ENCODE peak calls at places on chromosomes 16 and 17, in nine cellular contexts. G is ovary; V is heart left ventricle; X is endothelial cell of umbilical vein; F is CD4-positive, alpha-beta memory T cell; A is lung; K is fibroblast of lung; U is OCI-LY7; C is heart right ventricle. L is an unnamed sample. For H3K4me1, the result is how much of the 10 kb centered on the place peaks cover.

GRCh38 chr17:12128946-12129345 is 108.3 kb downstream of the MAP2K4 start:
- DNase-seq in G (no peak), V (no peak), X (no peak), F (no peak), A (no peak), K (no peak), U (no peak), C (no peak), L (no peak)

GRCh38 chr17:66365204-66365524 is 62.8 kb downstream of the PRKCA start:
- DNase-seq in G (no peak), V (no peak), X (peak), F (no peak), A (no peak), K (peak), U (no peak), C (no peak), L (no peak)

GRCh38 chr16:13453938-13454553 is 465.9 kb upstream of the ERCC4 start:
- DNase-seq in G (no peak), V (no peak), X (no peak), F (no peak), A (no peak), K (peak), U (peak), C (no peak), L (peak)

GRCh38 chr17:54063639-54064038 is 240.9 kb downstream of the KIF2B start:
- DNase-seq in G (no peak), V (no peak), X (no peak), F (no peak), A (no peak), K (no peak), U (no peak), C (no peak), L (no peak)

GRCh38 chr17:32174889-32175288 is 32.6 kb downstream of the RHOT1 start:
- DNase-seq in G (no peak), V (no peak), X (no peak), F (no peak), A (no peak), K (no peak), U (no peak), C (no peak), L (no peak)

GRCh38 chr17:78255953-78256704 is 24.7 kb downstream of the TMEM235 start:
- DNase-seq in G (no peak), V (peak), X (no peak), F (no peak), A (no peak), K (no peak), U (no peak), C (no peak), L (no peak)

GRCh38 chr17:62859146-62859545 is 51.0 kb upstream of the MARCHF10 start:
- DNase-seq in G (peak), V (no peak), X (peak), F (no peak), A (no peak), K (peak), U (no peak), C (no peak), L (peak)

GRCh38 chr17:15978606-15979005 is 20.9 kb downstream of the ZSWIM7 start:
- DNase-seq in G (no peak), V (no peak), X (no peak), F (no peak), A (no peak), K (no peak), U (no peak), C (no peak), L (no peak)

GRCh38 chr16:84109598-84110325 is 7.0 kb downstream of the MBTPS1 start:
- DNase-seq in G (no peak), V (no peak), X (no peak), F (no peak), A (no peak), K (peak), U (no peak), C (no peak), L (no peak)

GRCh38 chr17:16906670-16907069 is 65.2 kb downstream of the TNFRSF13B start:
- DNase-seq in G (no peak), V (no peak), X (no peak), F (peak), A (no peak), K (peak), U (no peak), C (no peak), L (peak)

GRCh38 chr16:6104423-6104822 is 1006.8 kb upstream of the EEF2KMT start:
- DNase-seq in G (no peak), V (no peak), X (no peak), F (no peak), A (no peak), K (peak), U (no peak), C (no peak), L (no peak)

GRCh38 chr16:1098266-1098991 is 2.4 kb upstream of the C1QTNF8 start:
- DNase-seq in G (no peak), V (peak), X (no peak), F (no peak), A (no peak), K (no peak), U (no peak), C (no peak), L (no peak)

GRCh38 chr17:56676807-56677206 is 83.3 kb downstream of the NOG start:
- DNase-seq in G (no peak), V (no peak), X (no peak), F (no peak), A (no peak), K (no peak), U (no peak), C (no peak), L (peak)

GRCh38 chr16:29710227-29711219 is 31.5 kb downstream of the QPRT start:
- DNase-seq in G (peak), V (no peak), X (peak), F (peak), A (no peak), K (peak), U (peak), C (peak), L (peak)

GRCh38 chr17:13025687-13026086 is 7.9 kb upstream of the ELAC2 start:
- DNase-seq in G (no peak), V (no peak), X (no peak), F (no peak), A (no peak), K (no peak), U (no peak), C (no peak), L (no peak)

GRCh38 chr17:30477758-30478115 is 529 bp downstream of the GOSR1 start:
- DNase-seq in G (no peak), V (peak), X (no peak), F (peak), A (no peak), K (peak), U (peak), C (no peak), L (no peak)

GRCh38 chr16:4314532-4315184 is 1.2 kb upstream of the GLIS2 start:
- DNase-seq in G (peak), V (peak), X (peak), F (peak), A (no peak), K (peak), U (peak), C (no peak), L (peak)
- H3K27ac ChIP-seq in G (peak), V (peak), X (peak), F (no peak), A (peak), K (peak), U (no peak), C (peak), L (no peak)

GRCh38 chr17:8380049-8380448 is 2.9 kb downstream of the RPL26 start:
- DNase-seq in G (no peak), V (no peak), X (no peak), F (no peak), A (no peak), K (no peak), U (no peak), C (no peak), L (no peak)
- H3K4me1 ChIP-seq in G (under half), V (under half), X (under half), F (half or more), A (under half), K (under half), U (half or more), C (half or more), L (under half)

GRCh38 chr17:45143767-45144198 is 4.5 kb upstream of the HEXIM1 start:
- DNase-seq in G (peak), V (peak), X (no peak), F (no peak), A (peak), K (peak), U (no peak), C (peak), L (no peak)
- H3K27ac ChIP-seq in G (peak), V (peak), X (no peak), F (peak), A (peak), K (peak), U (no peak), C (peak), L (no peak)

GRCh38 chr16:11098601-11099377 is 154.4 kb downstream of the CLEC16A start:
- DNase-seq in G (no peak), V (no peak), X (no peak), F (no peak), A (no peak), K (no peak), U (no peak), C (no peak), L (no peak)
- H3K4me1 ChIP-seq in G (under half), V (under half), X (under half), F (under half), A (under half), K (under half), U (under half), C (under half), L (under half)

GRCh38 chr17:65035191-65035590 is 21.3 kb downstream of the GNA13 start:
- DNase-seq in G (no peak), V (no peak), X (peak), F (no peak), A (no peak), K (no peak), U (no peak), C (no peak), L (no peak)
- H3K27ac ChIP-seq in G (no peak), V (peak), X (peak), F (peak), A (peak), K (no peak), U (peak), C (peak), L (no peak)

GRCh38 chr17:48191362-48191761 is 83.8 kb downstream of the SNX11 start:
- DNase-seq in G (no peak), V (no peak), X (no peak), F (no peak), A (no peak), K (no peak), U (no peak), C (no peak), L (no peak)

GRCh38 chr17:48195910-48196309 is 88.3 kb downstream of the SNX11 start:
- DNase-seq in G (no peak), V (no peak), X (no peak), F (no peak), A (no peak), K (no peak), U (no peak), C (no peak), L (no peak)

GRCh38 chr17:48190871-48191270 is 83.3 kb downstream of the SNX11 start:
- DNase-seq in G (no peak), V (no peak), X (no peak), F (no peak), A (no peak), K (no peak), U (no peak), C (no peak), L (no peak)

GRCh38 chr17:48194097-48194550 is 86.6 kb downstream of the SNX11 start:
- DNase-seq in G (no peak), V (no peak), X (peak), F (peak), A (no peak), K (peak), U (no peak), C (no peak), L (peak)

DNA sequence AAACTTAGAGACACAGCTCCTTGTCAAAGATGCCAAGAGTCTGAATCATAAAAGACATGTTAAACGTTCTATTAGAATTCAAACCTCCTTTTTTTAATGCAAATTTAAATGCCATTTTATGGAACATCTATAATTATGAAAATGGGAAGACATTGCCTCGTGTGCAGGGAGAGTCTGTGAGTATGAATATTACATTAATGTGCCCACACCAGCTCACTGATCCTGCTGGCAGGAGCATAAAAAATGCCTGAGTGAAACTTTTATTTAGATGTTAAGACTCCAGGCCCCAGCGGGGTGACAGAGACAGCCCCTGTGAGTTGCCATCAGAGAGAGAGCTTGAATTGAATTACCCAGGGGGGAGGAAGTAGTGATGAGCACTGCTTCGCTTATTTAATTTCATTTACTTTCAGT is 84.8 kb downstream of the SNX11 start:
- DNase-seq in G (no peak), V (no peak), X (no peak), F (no peak), A (no peak), K (peak), U (no peak), C (no peak), L (peak)
- H3K4me1 ChIP-seq in G (under half), V (under half), X (under half), F (under half), A (under half), K (under half), U (under half), C (under half), L (under half)

GRCh38 chr16:68662035-68662434 is 16.9 kb downstream of the CDH3 start:
- DNase-seq in G (no peak), V (no peak), X (no peak), F (no peak), A (no peak), K (no peak), U (no peak), C (no peak), L (no peak)
- H3K27ac ChIP-seq in G (no peak), V (no peak), X (no peak), F (no peak), A (no peak), K (no peak), U (no peak), C (no peak), L (no peak)

GRCh38 chr16:19503461-19504075 is 18.3 kb downstream of the GDE1 start:
- DNase-seq in G (no peak), V (no peak), X (no peak), F (no peak), A (no peak), K (no peak), U (no peak), C (no peak), L (no peak)

GRCh38 chr16:19512297-19512696 is 9.6 kb downstream of the GDE1 start:
- DNase-seq in G (no peak), V (no peak), X (no peak), F (no peak), A (no peak), K (no peak), U (no peak), C (no peak), L (no peak)

GRCh38 chr16:19505600-19506303 is 16.1 kb downstream of the GDE1 start:
- DNase-seq in G (no peak), V (no peak), X (peak), F (no peak), A (no peak), K (peak), U (no peak), C (peak), L (peak)

GRCh38 chr16:19506965-19507364 is 14.9 kb downstream of the GDE1 start:
- DNase-seq in G (no peak), V (no peak), X (no peak), F (no peak), A (no peak), K (no peak), U (no peak), C (no peak), L (no peak)

DNA sequence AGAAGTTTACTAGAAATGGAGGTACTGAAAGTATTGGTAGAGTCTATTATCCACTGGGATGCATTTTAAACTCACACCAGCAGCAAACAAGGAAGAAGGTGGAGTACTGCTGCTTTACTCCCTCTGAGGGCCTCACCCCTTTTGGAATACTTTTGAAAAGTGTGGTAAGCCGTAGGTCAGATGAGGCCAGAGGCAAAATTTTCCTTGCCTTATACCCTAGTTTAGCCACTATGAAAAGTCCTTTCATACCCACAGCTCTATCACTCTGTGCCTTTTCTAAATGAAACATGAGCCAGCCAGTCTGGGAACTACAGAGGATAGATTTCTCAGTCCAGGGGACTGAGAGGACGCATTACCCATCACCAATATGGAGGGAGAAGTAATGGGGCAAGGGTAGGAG is 14.0 kb downstream of the GDE1 start:
- DNase-seq in G (no peak), V (no peak), X (no peak), F (no peak), A (no peak), K (no peak), U (no peak), C (no peak), L (peak)
- H3K4me1 ChIP-seq in G (under half), V (under half), X (under half), F (under half), A (under half), K (under half), U (under half), C (under half), L (under half)

L was measured in PC-3.